ENCODE peak calls at places on chromosomes 3 and 15, in four cellular contexts. One of them, this sample, is unnamed.

GRCh38 chr3:23856286-23856685 is 50.5 kb downstream of the UBE2E1 start:
- DNase-seq in omental fat pad: no peak
- DNase-seq in GM13976: no peak
- DNase-seq in Peyer's patch: no peak
- DNase-seq in this sample: no peak

GRCh38 chr3:185561958-185562357 is 9.6 kb upstream of the LIPH start:
- DNase-seq in GM13976: no peak
- DNase-seq in omental fat pad: no peak
- DNase-seq in Peyer's patch: no peak
- DNase-seq in this sample: no peak

GRCh38 chr3:73624363-73625123 is at the start of gene PDZRN3:
- DNase-seq in GM13976: peak; percentile 8
- DNase-seq in omental fat pad: no peak
- DNase-seq in Peyer's patch: no peak
- DNase-seq in this sample: peak; percentile 77

GRCh38 chr15:101066501-101067408 is 147.6 kb downstream of the LRRK1 start:
- DNase-seq in omental fat pad: no peak
- DNase-seq in GM13976: no peak
- DNase-seq in Peyer's patch: no peak
- DNase-seq in this sample: no peak

GRCh38 chr3:66039590-66039887 is 821 bp upstream of the MAGI1 start:
- DNase-seq in GM13976: peak; percentile 47
- DNase-seq in Peyer's patch: no peak
- DNase-seq in omental fat pad: no peak
- DNase-seq in this sample: peak; percentile 53

GRCh38 chr15:73708691-73709090 is 24.5 kb downstream of the CD276 start:
- DNase-seq in omental fat pad: no peak
- DNase-seq in GM13976: no peak
- DNase-seq in Peyer's patch: no peak
- DNase-seq in this sample: no peak

GRCh38 chr3:64351713-64352595 is 126.7 kb upstream of the PRICKLE2 start:
- DNase-seq in GM13976: no peak
- DNase-seq in Peyer's patch: no peak
- DNase-seq in omental fat pad: no peak
- DNase-seq in this sample: no peak

GRCh38 chr15:77027697-77028450 is 32.9 kb downstream of the PSTPIP1 start:
- DNase-seq in omental fat pad: peak; percentile 21
- DNase-seq in Peyer's patch: no peak
- DNase-seq in GM13976: no peak
- DNase-seq in this sample: peak; percentile 36

GRCh38 chr3:24451461-24452099 is 43.1 kb downstream of the THRB start:
- DNase-seq in GM13976: no peak
- DNase-seq in omental fat pad: no peak
- DNase-seq in Peyer's patch: no peak
- DNase-seq in this sample: no peak

GRCh38 chr3:138863776-138864113 is 29.0 kb upstream of the PIK3CB start:
- DNase-seq in omental fat pad: no peak
- DNase-seq in GM13976: no peak
- DNase-seq in Peyer's patch: no peak
- DNase-seq in this sample: no peak
- TF ChIP-seq CTCF in omental fat pad: no peak
- TF ChIP-seq CTCF in GM13976: no peak
- TF ChIP-seq CTCF in Peyer's patch: no peak
- TF ChIP-seq CTCF in this sample: no peak

DNA sequence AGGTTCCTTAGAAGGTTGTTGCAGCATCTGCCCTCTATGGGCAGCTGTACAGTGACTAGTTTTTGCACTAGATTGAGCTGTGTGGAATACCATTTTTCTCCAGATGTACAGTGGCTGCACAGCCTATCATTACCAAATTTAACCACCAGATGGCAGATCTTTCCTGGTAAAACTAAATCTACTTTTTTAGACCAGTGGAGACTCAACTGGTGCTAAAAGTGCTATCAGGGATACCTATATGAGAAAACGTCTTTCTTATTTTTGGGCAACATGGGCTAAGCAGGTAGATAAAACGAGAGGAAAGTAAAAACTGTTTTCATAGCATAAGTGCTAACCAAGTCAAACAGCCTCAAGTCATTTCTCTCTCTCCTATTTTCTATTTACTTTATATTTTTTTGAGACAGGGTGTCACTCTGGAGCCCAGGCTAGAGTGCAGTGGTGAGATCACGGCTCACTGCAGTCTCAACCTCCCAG is 21.2 kb downstream of the IGSF10 start:
- DNase-seq in Peyer's patch: no peak
- DNase-seq in omental fat pad: no peak
- DNase-seq in GM13976: peak; percentile 46
- DNase-seq in this sample: no peak
- TF ChIP-seq CTCF in Peyer's patch: peak; percentile 78
- TF ChIP-seq CTCF in omental fat pad: no peak
- TF ChIP-seq CTCF in GM13976: peak; percentile 56
- TF ChIP-seq CTCF in this sample: peak; percentile 93

GRCh38 chr3:67416703-67417102 is 237.7 kb downstream of the SUCLG2 start:
- DNase-seq in Peyer's patch: no peak
- DNase-seq in omental fat pad: no peak
- DNase-seq in GM13976: no peak
- DNase-seq in this sample: no peak
- TF ChIP-seq CTCF in Peyer's patch: no peak
- TF ChIP-seq CTCF in omental fat pad: no peak
- TF ChIP-seq CTCF in GM13976: no peak
- TF ChIP-seq CTCF in this sample: no peak

GRCh38 chr3:34016925-34017592 is 218.6 kb downstream of the PDCD6IP start:
- DNase-seq in Peyer's patch: peak; percentile 35
- DNase-seq in GM13976: no peak
- DNase-seq in omental fat pad: no peak
- DNase-seq in this sample: no peak

GRCh38 chr3:34012102-34012461 is 213.7 kb downstream of the PDCD6IP start:
- DNase-seq in GM13976: no peak
- DNase-seq in omental fat pad: no peak
- DNase-seq in Peyer's patch: no peak
- DNase-seq in this sample: no peak

GRCh38 chr3:34013818-34014576 is 215.6 kb downstream of the PDCD6IP start:
- DNase-seq in GM13976: no peak
- DNase-seq in omental fat pad: no peak
- DNase-seq in Peyer's patch: no peak
- DNase-seq in this sample: no peak

GRCh38 chr3:34017757-34018156 is 219.3 kb downstream of the PDCD6IP start:
- DNase-seq in omental fat pad: no peak
- DNase-seq in GM13976: no peak
- DNase-seq in Peyer's patch: no peak
- DNase-seq in this sample: no peak

DNA sequence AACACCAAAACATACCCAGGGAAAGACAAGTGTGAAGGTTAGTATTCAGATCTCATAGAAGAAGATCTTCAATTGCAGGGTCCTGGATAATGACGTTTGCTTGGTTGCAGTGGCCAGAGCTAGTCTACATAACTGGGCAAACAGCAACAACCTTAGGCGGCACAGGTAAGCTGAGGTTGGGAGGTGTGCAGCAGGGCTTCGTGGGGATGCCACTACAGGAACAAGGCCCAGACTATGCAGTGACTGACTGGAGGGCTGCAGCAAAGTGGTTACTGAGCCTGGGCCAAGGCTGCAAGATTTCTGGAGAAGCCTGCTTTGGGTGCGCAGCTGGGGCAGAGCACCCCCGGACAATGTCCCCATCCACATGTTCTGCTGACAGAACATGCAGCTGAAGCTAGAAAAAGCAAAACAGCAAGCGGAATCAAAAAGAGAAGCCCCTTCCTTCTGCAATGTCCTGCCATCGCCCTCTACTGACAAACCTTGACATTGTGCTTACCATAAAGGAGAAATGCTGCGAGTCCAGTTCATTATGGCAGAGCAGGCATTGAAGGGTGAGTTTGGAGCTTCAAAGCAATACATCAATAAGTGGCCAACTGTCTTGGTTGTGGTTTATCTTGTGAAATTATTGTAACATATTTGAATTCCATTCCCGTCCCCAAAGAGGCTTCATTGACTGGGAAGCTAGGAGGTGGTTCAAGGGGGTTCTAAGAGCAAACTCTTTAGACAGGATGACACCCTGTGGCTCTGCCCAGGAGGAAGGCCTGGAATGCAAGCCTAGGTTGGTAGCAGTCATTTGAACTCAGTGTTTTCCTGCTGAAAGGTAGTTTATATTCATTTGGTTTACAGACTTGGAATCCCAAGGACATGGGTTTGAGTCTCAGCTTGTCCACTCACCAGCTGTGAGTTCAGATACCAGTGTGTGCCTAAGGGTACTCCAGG is 217.0 kb downstream of the PDCD6IP start:
- DNase-seq in omental fat pad: no peak
- DNase-seq in GM13976: no peak
- DNase-seq in Peyer's patch: no peak
- DNase-seq in this sample: no peak
- TF ChIP-seq CTCF in omental fat pad: no peak
- TF ChIP-seq CTCF in GM13976: no peak
- TF ChIP-seq CTCF in Peyer's patch: no peak
- TF ChIP-seq CTCF in this sample: no peak

GRCh38 chr3:160092760-160093159 is 104.1 kb downstream of the IL12A start:
- DNase-seq in GM13976: no peak
- DNase-seq in Peyer's patch: no peak
- DNase-seq in omental fat pad: no peak
- DNase-seq in this sample: no peak
- TF ChIP-seq CTCF in GM13976: no peak
- TF ChIP-seq CTCF in Peyer's patch: no peak
- TF ChIP-seq CTCF in omental fat pad: no peak
- TF ChIP-seq CTCF in this sample: no peak

GRCh38 chr3:53350652-53351051 is 3.3 kb upstream of the DCP1A start:
- DNase-seq in Peyer's patch: no peak
- DNase-seq in GM13976: peak; percentile 26
- DNase-seq in omental fat pad: no peak
- DNase-seq in this sample: no peak

GRCh38 chr3:53346514-53346913 is 829 bp downstream of the DCP1A start:
- DNase-seq in GM13976: peak; percentile 25
- DNase-seq in Peyer's patch: no peak
- DNase-seq in omental fat pad: no peak
- DNase-seq in this sample: no peak

GRCh38 chr3:53342353-53342752 is 5.0 kb downstream of the DCP1A start:
- DNase-seq in GM13976: no peak
- DNase-seq in Peyer's patch: no peak
- DNase-seq in omental fat pad: no peak
- DNase-seq in this sample: no peak

GRCh38 chr3:53346922-53347260 is 452 bp downstream of the DCP1A start:
- DNase-seq in GM13976: no peak
- DNase-seq in omental fat pad: no peak
- DNase-seq in Peyer's patch: no peak
- DNase-seq in this sample: no peak

DNA sequence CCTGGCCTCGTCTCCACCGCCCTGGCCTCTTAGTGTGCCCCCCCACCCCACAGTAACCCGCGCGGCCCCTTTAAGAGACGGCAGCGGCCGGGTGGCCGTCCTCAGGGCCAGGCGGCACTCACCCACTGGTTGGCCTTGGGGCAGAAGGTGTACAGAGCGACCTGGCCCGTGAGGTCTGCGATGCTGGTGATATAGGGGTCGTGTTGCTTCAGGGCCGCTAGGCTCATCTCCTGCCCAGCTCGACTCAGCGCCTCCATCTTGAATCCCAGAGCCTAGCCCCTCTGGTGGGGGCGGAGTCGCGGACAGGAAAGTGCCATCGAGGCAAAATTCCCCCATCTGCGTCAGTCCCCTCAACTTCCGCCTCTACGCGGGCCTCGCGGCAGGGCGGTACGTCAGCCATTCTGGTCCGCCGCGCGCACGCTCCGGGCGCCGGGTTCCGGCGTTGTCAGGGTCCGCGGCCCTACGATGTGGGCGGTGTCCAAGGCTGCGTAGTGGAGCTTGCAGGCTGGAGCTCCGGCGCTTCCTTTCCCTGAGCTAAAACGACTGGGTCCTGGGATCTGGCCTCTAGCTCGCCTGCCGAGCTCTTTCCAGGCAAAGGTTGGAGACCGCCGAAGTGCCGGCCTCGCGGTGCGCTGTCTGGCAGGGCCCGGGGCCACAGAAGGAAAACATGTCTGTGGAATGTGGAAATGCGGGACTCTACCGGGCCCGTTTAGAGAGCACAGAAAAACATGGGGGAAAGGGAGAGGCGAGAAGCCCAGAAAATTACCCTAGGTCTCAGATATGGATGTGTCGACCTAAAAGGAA is at the start of gene DCP1A:
- DNase-seq in GM13976: peak; percentile 97
- DNase-seq in omental fat pad: peak; percentile 78
- DNase-seq in Peyer's patch: peak; percentile 94
- DNase-seq in this sample: peak; percentile 92
- TF ChIP-seq CTCF in GM13976: no peak
- TF ChIP-seq CTCF in omental fat pad: no peak
- TF ChIP-seq CTCF in Peyer's patch: peak; percentile 18
- TF ChIP-seq CTCF in this sample: no peak

GRCh38 chr3:144244662-144245061 is 273.0 kb downstream of the DIPK2A start:
- DNase-seq in GM13976: no peak
- DNase-seq in Peyer's patch: no peak
- DNase-seq in omental fat pad: no peak
- DNase-seq in this sample: no peak
- TF ChIP-seq CTCF in GM13976: no peak
- TF ChIP-seq CTCF in Peyer's patch: no peak
- TF ChIP-seq CTCF in omental fat pad: no peak
- TF ChIP-seq CTCF in this sample: no peak

This sample was measured in mesothelial cell of epicardium.